ENCODE peak calls at places on chromosome 14, in seven cellular contexts. B is T1000; V is activated effector memory CD4-positive, alpha-beta T cell treated with Interleukin-2 at 50 U/mL for 16 hours; Q is fibroblast of pulmonary artery; S is CD8-positive, alpha-beta T cell; W is SW 1271; A is NCI-H460. K is an unnamed sample.

GRCh38 chr14:75339059-75339458 is 60.4 kb downstream of the FOS start:
- DNase-seq in B (no peak), V (no peak), Q (peak), S (no peak), W (no peak), A (no peak), K (no peak)

GRCh38 chr14:72704507-72704906 is 189.4 kb downstream of the DPF3 start:
- DNase-seq in B (no peak), V (no peak), Q (no peak), S (no peak), W (no peak), A (no peak), K (no peak)

GRCh38 chr14:68937790-68938514 is 41.1 kb downstream of the ACTN1 start:
- DNase-seq in B (no peak), V (no peak), Q (no peak), S (peak), W (no peak), A (no peak), K (no peak)

GRCh38 chr14:60637490-60638452 is 11.5 kb downstream of the SIX1 start:
- DNase-seq in B (no peak), V (no peak), Q (no peak), S (no peak), W (no peak), A (no peak), K (no peak)

GRCh38 chr14:98736701-98737338 is 535.2 kb downstream of the BCL11B start:
- DNase-seq in B (no peak), V (no peak), Q (no peak), S (no peak), W (no peak), A (no peak), K (no peak)

GRCh38 chr14:59831121-59831730 is 39.4 kb downstream of the RTN1 start:
- DNase-seq in B (no peak), V (no peak), Q (no peak), S (no peak), W (no peak), A (peak), K (no peak)

GRCh38 chr14:101604228-101604934 is 43.1 kb downstream of the DIO3 start:
- DNase-seq in B (no peak), V (no peak), Q (no peak), S (no peak), W (no peak), A (no peak), K (no peak)

GRCh38 chr14:51744372-51745150 is 92.9 kb downstream of the FRMD6 start:
- DNase-seq in B (no peak), V (no peak), Q (no peak), S (no peak), W (no peak), A (no peak), K (no peak)

GRCh38 chr14:93969082-93969828 is 7.1 kb downstream of the ASB2 start:
- DNase-seq in B (no peak), V (no peak), Q (no peak), S (no peak), W (no peak), A (no peak), K (no peak)

GRCh38 chr14:67251573-67252226 is 10.5 kb downstream of the PALS1 start:
- DNase-seq in B (no peak), V (no peak), Q (peak), S (no peak), W (no peak), A (no peak), K (no peak)

GRCh38 chr14:50820786-50821185 is 10.2 kb downstream of the NIN start:
- DNase-seq in B (no peak), V (no peak), Q (no peak), S (no peak), W (no peak), A (no peak), K (no peak)

GRCh38 chr14:55382483-55382882 is 29.1 kb downstream of the ATG14 start:
- DNase-seq in B (no peak), V (no peak), Q (no peak), S (no peak), W (no peak), A (no peak), K (no peak)

GRCh38 chr14:100677925-100678765 is 48.5 kb upstream of the DLK1 start:
- DNase-seq in B (no peak), V (no peak), Q (peak), S (no peak), W (no peak), A (no peak), K (no peak)

K was measured in Panc1.